ENCODE peak calls at places on chromosomes 7 and 10, in eight cellular contexts. T is trophoblast cell, I is NT2/D1, X is adipocyte, D is IMR-90, Z is left ventricle myocardium inferior, J is lower lobe of right lung, U is psoas muscle. H is an unnamed sample. For H3K9me3, the result is how much of the 10 kb centered on the place peaks cover.

GRCh38 chr7:137626469-137627067 is 220.2 kb downstream of the DGKI start:
- DNase-seq in T (peak), I (peak), X (peak), D (peak), Z (no peak), J (no peak), U (no peak), H (peak)

GRCh38 chr10:99579971-99580370 is 40.3 kb downstream of the SLC25A28 start:
- DNase-seq in T (no peak), I (no peak), X (no peak), D (no peak), Z (no peak), J (no peak), U (no peak), H (no peak)

GRCh38 chr10:104328916-104329710 is 9.2 kb downstream of the ITPRIP start:
- DNase-seq in T (peak), I (no peak), X (peak), D (peak), Z (no peak), J (peak), U (peak), H (no peak)

GRCh38 chr10:104297697-104298660 is 29.0 kb downstream of the GSTO2 start:
- DNase-seq in T (peak), I (no peak), X (peak), D (peak), Z (peak), J (no peak), U (no peak), H (no peak)

GRCh38 chr10:10794056-10794455 is 223.6 kb upstream of the CELF2 start:
- DNase-seq in T (no peak), I (no peak), X (no peak), D (no peak), Z (no peak), J (no peak), U (no peak), H (no peak)

GRCh38 chr7:1550005-1550845 is 5.8 kb downstream of the TMEM184A start:
- DNase-seq in T (no peak), I (no peak), X (no peak), D (no peak), Z (no peak), J (no peak), U (peak), H (no peak)

GRCh38 chr7:36261019-36261754 is 108.1 kb downstream of the EEPD1 start:
- DNase-seq in T (no peak), I (no peak), X (no peak), D (peak), Z (no peak), J (no peak), U (no peak), H (no peak)

GRCh38 chr7:34844401-34844800 is 186.4 kb downstream of the NPSR1 start:
- DNase-seq in T (no peak), I (no peak), X (no peak), D (no peak), Z (no peak), J (no peak), U (no peak), H (no peak)

GRCh38 chr10:130392031-130392430 is 255.8 kb downstream of the GLRX3 start:
- DNase-seq in T (no peak), I (no peak), X (no peak), D (no peak), Z (no peak), J (no peak), U (no peak), H (no peak)

GRCh38 chr10:43871545-43871944 is 222.9 kb upstream of the ZNF32 start:
- DNase-seq in T (no peak), I (no peak), X (no peak), D (no peak), Z (no peak), J (no peak), U (no peak), H (no peak)

GRCh38 chr10:12723240-12723639 is 278.3 kb downstream of the CCDC3 start:
- DNase-seq in T (no peak), I (no peak), X (no peak), D (no peak), Z (no peak), J (no peak), U (no peak), H (no peak)

GRCh38 chr10:59536151-59536550 is 173.5 kb downstream of the SLC16A9 start:
- DNase-seq in T (no peak), I (no peak), X (peak), D (peak), Z (no peak), J (no peak), U (no peak), H (no peak)

GRCh38 chr7:130996841-130997231 is 262.8 kb upstream of the KLF14 start:
- DNase-seq in T (no peak), I (no peak), X (peak), D (peak), Z (no peak), J (peak), U (no peak), H (no peak)

GRCh38 chr7:80675090-80675489 is 36.6 kb downstream of the CD36 start:
- DNase-seq in T (no peak), I (no peak), X (no peak), D (no peak), Z (no peak), J (no peak), U (no peak), H (no peak)

GRCh38 chr7:17599733-17600685 is 301.6 kb downstream of the AHR start:
- DNase-seq in T (no peak), I (no peak), X (peak), D (peak), Z (no peak), J (no peak), U (no peak), H (no peak)

GRCh38 chr7:64307254-64308018 is 6.3 kb upstream of the ZNF736 start:
- DNase-seq in T (peak), I (peak), X (peak), D (peak), Z (peak), J (peak), U (peak), H (no peak)
- H3K9me3 ChIP-seq in T (under half), I (under half), X (under half), D (under half), Z (under half), J (under half), U (under half), H (under half)

GRCh38 chr10:15543994-15544393 is 172.9 kb upstream of the FAM171A1 start:
- DNase-seq in T (no peak), I (no peak), X (no peak), D (no peak), Z (no peak), J (no peak), U (no peak), H (no peak)

GRCh38 chr10:15542817-15543216 is 171.7 kb upstream of the FAM171A1 start:
- DNase-seq in T (no peak), I (no peak), X (no peak), D (no peak), Z (no peak), J (no peak), U (no peak), H (no peak)

GRCh38 chr10:15540729-15541128 is 169.6 kb upstream of the FAM171A1 start:
- DNase-seq in T (no peak), I (no peak), X (no peak), D (no peak), Z (no peak), J (no peak), U (no peak), H (peak)

GRCh38 chr10:15539262-15539661 is 168.2 kb upstream of the FAM171A1 start:
- DNase-seq in T (no peak), I (no peak), X (no peak), D (no peak), Z (no peak), J (no peak), U (no peak), H (no peak)

GRCh38 chr10:15541376-15541775 is 170.3 kb upstream of the FAM171A1 start:
- DNase-seq in T (no peak), I (no peak), X (peak), D (no peak), Z (no peak), J (no peak), U (no peak), H (no peak)
- H3K9me3 ChIP-seq in T (under half), I (under half), X (under half), D (under half), Z (under half), J (under half), U (under half), H (under half)

GRCh38 chr10:107215681-107216080 is 51.2 kb upstream of the SORCS1 start:
- DNase-seq in T (no peak), I (no peak), X (no peak), D (no peak), Z (no peak), J (no peak), U (no peak), H (no peak)

GRCh38 chr10:107214261-107214660 is 49.8 kb upstream of the SORCS1 start:
- DNase-seq in T (no peak), I (no peak), X (no peak), D (no peak), Z (no peak), J (no peak), U (no peak), H (no peak)

GRCh38 chr10:107213861-107214260 is 49.4 kb upstream of the SORCS1 start:
- DNase-seq in T (no peak), I (no peak), X (no peak), D (no peak), Z (no peak), J (no peak), U (no peak), H (no peak)
- H3K9me3 ChIP-seq in T (under half), I (under half), X (under half), D (under half), Z (under half), J (under half), U (under half), H (under half)

DNA sequence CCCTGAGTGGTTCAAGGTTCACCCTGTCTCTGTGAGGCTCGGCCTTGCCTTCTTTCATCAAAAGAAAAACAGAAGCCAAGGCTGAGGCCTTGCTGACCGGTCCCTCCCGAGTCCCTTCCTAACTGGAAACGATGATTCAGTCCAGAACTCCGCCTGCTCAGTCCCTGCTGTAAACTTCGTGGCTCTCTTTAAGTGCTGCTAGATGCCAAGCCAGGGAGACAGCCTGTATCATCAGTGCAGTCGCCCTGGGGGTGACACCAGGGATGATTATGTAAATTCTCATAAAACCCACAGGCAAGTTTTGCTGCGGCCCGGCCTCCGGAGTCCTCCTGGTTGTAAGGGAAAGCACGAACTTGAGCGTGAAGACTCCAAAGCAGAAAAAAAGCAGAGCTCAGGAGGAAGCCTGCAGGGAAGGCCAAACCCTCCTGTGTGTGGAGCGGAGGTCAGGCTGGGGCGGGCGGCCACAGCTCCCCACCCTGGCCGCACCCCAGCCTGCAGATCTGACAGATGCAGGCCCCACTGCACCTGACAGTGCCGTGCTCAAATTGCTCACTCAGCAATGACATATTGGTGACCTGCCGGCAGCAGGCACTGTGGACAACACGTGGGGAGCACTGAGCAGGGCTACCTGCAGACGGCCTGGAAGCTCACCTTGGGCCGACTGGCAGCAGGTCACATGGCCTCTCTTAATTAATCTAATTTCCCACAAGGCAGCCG is 123.4 kb downstream of the DYNC2I1 start:
- DNase-seq in T (no peak), I (no peak), X (no peak), D (no peak), Z (no peak), J (no peak), U (peak), H (no peak)
- H3K9me3 ChIP-seq in T (under half), I (under half), X (under half), D (under half), Z (under half), J (under half), U (under half), H (under half)

GRCh38 chr10:82252081-82252480 is 377.1 kb downstream of the NRG3 start:
- DNase-seq in T (no peak), I (no peak), X (no peak), D (no peak), Z (no peak), J (no peak), U (no peak), H (no peak)
- H3K9me3 ChIP-seq in T (under half), I (under half), X (under half), D (under half), Z (under half), J (under half), U (under half), H (under half)

GRCh38 chr7:97468491-97468890 is 263.4 kb upstream of the TAC1 start:
- DNase-seq in T (no peak), I (no peak), X (no peak), D (no peak), Z (no peak), J (no peak), U (no peak), H (no peak)

GRCh38 chr7:97471491-97471890 is 260.4 kb upstream of the TAC1 start:
- DNase-seq in T (no peak), I (no peak), X (no peak), D (no peak), Z (no peak), J (no peak), U (no peak), H (no peak)

GRCh38 chr7:97470726-97471125 is 261.2 kb upstream of the TAC1 start:
- DNase-seq in T (no peak), I (no peak), X (no peak), D (no peak), Z (no peak), J (no peak), U (no peak), H (no peak)

GRCh38 chr7:97461596-97461995 is 270.3 kb upstream of the TAC1 start:
- DNase-seq in T (no peak), I (no peak), X (no peak), D (no peak), Z (no peak), J (no peak), U (no peak), H (no peak)

GRCh38 chr7:97466999-97467398 is 264.9 kb upstream of the TAC1 start:
- DNase-seq in T (no peak), I (no peak), X (no peak), D (no peak), Z (no peak), J (no peak), U (no peak), H (no peak)
- H3K9me3 ChIP-seq in T (under half), I (under half), X (under half), D (under half), Z (under half), J (under half), U (under half), H (under half)

GRCh38 chr7:20578257-20578771 is 37.2 kb upstream of the ABCB5 start:
- DNase-seq in T (no peak), I (no peak), X (peak), D (no peak), Z (no peak), J (no peak), U (no peak), H (no peak)
- H3K9me3 ChIP-seq in T (under half), I (under half), X (under half), D (under half), Z (under half), J (under half), U (under half), H (under half)

GRCh38 chr7:158139499-158139898 is 448.1 kb downstream of the PTPRN2 start:
- DNase-seq in T (no peak), I (no peak), X (no peak), D (no peak), Z (no peak), J (no peak), U (no peak), H (no peak)
- H3K9me3 ChIP-seq in T (half or more), I (under half), X (under half), D (half or more), Z (under half), J (under half), U (under half), H (under half)

H was measured in iPS DF 6.9.